ENCODE peak calls at places on chromosome 18, in seven cellular contexts. H, W, Y, E, Q, X and I are unnamed samples.

GRCh38 chr18:34386803-34387202 is 162.1 kb upstream of the NOL4 start:
- DNase-seq in H (no peak), W (no peak), Y (no peak), E (no peak), Q (no peak), X (no peak), I (no peak)

GRCh38 chr18:63741769-63742168 is 33.4 kb upstream of the SERPINB7 start:
- DNase-seq in H (no peak), W (no peak), Y (peak; percentile 30), E (no peak), Q (no peak), X (no peak), I (no peak)

GRCh38 chr18:57864615-57865121 is 61.6 kb upstream of the ATP8B1 start:
- DNase-seq in H (no peak), W (no peak), Y (no peak), E (no peak), Q (no peak), X (no peak), I (no peak)

GRCh38 chr18:38450876-38451275 is 885.3 kb upstream of the CELF4 start:
- DNase-seq in H (no peak), W (no peak), Y (no peak), E (no peak), Q (no peak), X (no peak), I (no peak)

GRCh38 chr18:4603955-4604354 is 148.8 kb upstream of the DLGAP1 start:
- DNase-seq in H (no peak), W (no peak), Y (no peak), E (no peak), Q (no peak), X (no peak), I (no peak)

GRCh38 chr18:3998698-3999333 is 456.3 kb downstream of the DLGAP1 start:
- DNase-seq in H (no peak), W (no peak), Y (peak; percentile 80), E (no peak), Q (no peak), X (peak; percentile 73), I (no peak)

GRCh38 chr18:51137051-51137729 is 60.3 kb downstream of the MEX3C start:
- DNase-seq in H (no peak), W (no peak), Y (no peak), E (no peak), Q (no peak), X (no peak), I (no peak)

GRCh38 chr18:61926532-61926931 is 33.7 kb upstream of the RNF152 start:
- DNase-seq in H (no peak), W (no peak), Y (no peak), E (no peak), Q (peak; percentile 16), X (no peak), I (no peak)

GRCh38 chr18:3354506-3354905 is 92.6 kb downstream of the MYL12B start:
- DNase-seq in H (no peak), W (no peak), Y (no peak), E (no peak), Q (no peak), X (no peak), I (no peak)

GRCh38 chr18:74498712-74499629 is 2.8 kb downstream of the CNDP2 start:
- DNase-seq in H (peak; percentile 77), W (peak; percentile 46), Y (peak; percentile 4), E (peak; percentile 85), Q (peak; percentile 61), X (peak; percentile 64), I (no peak)

GRCh38 chr18:21000667-21001066 is 110.9 kb downstream of the ROCK1 start:
- DNase-seq in H (no peak), W (no peak), Y (peak; percentile 11), E (no peak), Q (no peak), X (no peak), I (no peak)

GRCh38 chr18:71784777-71785176 is 759.4 kb downstream of the CBLN2 start:
- DNase-seq in H (no peak), W (no peak), Y (no peak), E (no peak), Q (no peak), X (peak; percentile 0), I (no peak)

GRCh38 chr18:54630963-54631362 is 39.9 kb downstream of the DYNAP start:
- DNase-seq in H (no peak), W (no peak), Y (no peak), E (no peak), Q (no peak), X (no peak), I (no peak)

GRCh38 chr18:8507361-8507760 is 101.9 kb upstream of the RAB12 start:
- DNase-seq in H (no peak), W (no peak), Y (no peak), E (no peak), Q (no peak), X (peak; percentile 14), I (no peak)

GRCh38 chr18:74724186-74724585 is 126.5 kb downstream of the ZNF407 start:
- DNase-seq in H (no peak), W (no peak), Y (peak; percentile 50), E (no peak), Q (no peak), X (no peak), I (no peak)

GRCh38 chr18:36315736-36316135 is 18.2 kb downstream of the FHOD3 start:
- DNase-seq in H (no peak), W (no peak), Y (no peak), E (no peak), Q (no peak), X (no peak), I (no peak)

GRCh38 chr18:71168576-71169145 is 879.8 kb downstream of the SOCS6 start:
- DNase-seq in H (no peak), W (no peak), Y (no peak), E (no peak), Q (no peak), X (no peak), I (no peak)

GRCh38 chr18:10892801-10893595 is 256.4 kb downstream of the PIEZO2 start:
- DNase-seq in H (no peak), W (no peak), Y (peak; percentile 20), E (no peak), Q (no peak), X (no peak), I (no peak)

GRCh38 chr18:52409732-52410131 is 69.7 kb downstream of the DCC start:
- DNase-seq in H (no peak), W (no peak), Y (no peak), E (no peak), Q (no peak), X (no peak), I (no peak)

GRCh38 chr18:9405977-9406376 is 69.3 kb upstream of the RALBP1 start:
- DNase-seq in H (no peak), W (no peak), Y (no peak), E (no peak), Q (no peak), X (no peak), I (no peak)

GRCh38 chr18:50594931-50595330 is 35.0 kb downstream of the MAPK4 start:
- DNase-seq in H (no peak), W (no peak), Y (peak; percentile 3), E (no peak), Q (no peak), X (no peak), I (no peak)

GRCh38 chr18:49988101-49988500 is 174.8 kb upstream of the ACAA2 start:
- DNase-seq in H (no peak), W (no peak), Y (no peak), E (no peak), Q (no peak), X (no peak), I (no peak)

GRCh38 chr18:58405107-58405898 is 223.6 kb downstream of the ALPK2 start:
- DNase-seq in H (no peak), W (no peak), Y (no peak), E (no peak), Q (no peak), X (no peak), I (no peak)

GRCh38 chr18:363327-364115 is 95.7 kb upstream of the THOC1 start:
- DNase-seq in H (no peak), W (no peak), Y (peak; percentile 79), E (no peak), Q (no peak), X (no peak), I (no peak)

GRCh38 chr18:77822552-77823138 is 573.0 kb downstream of the GALR1 start:
- DNase-seq in H (no peak), W (no peak), Y (no peak), E (no peak), Q (no peak), X (no peak), I (no peak)

GRCh38 chr18:37252342-37252741 is 313.3 kb downstream of the CELF4 start:
- DNase-seq in H (no peak), W (no peak), Y (no peak), E (peak; percentile 22), Q (no peak), X (no peak), I (no peak)

GRCh38 chr18:3653859-3654441 is 204.0 kb downstream of the TGIF1 start:
- DNase-seq in H (no peak), W (no peak), Y (peak; percentile 20), E (no peak), Q (no peak), X (no peak), I (no peak)

GRCh38 chr18:5463390-5463789 is 80.4 kb downstream of the EPB41L3 start:
- DNase-seq in H (no peak), W (peak; percentile 27), Y (peak; percentile 93), E (no peak), Q (no peak), X (no peak), I (peak; percentile 2)